ENCODE peak calls at places on chromosomes 3 and 15, in seven cellular contexts. A is AG09309, N is left lung, F is A549, B is colonic mucosa, V is lower lobe of right lung, D is mesendoderm. Z is an unnamed sample.

GRCh38 chr3:55629432-55629831 is 142.3 kb upstream of the WNT5A start:
- DNase-seq in A (no peak), N (no peak), F (no peak), B (peak; percentile 92), V (peak; percentile 62), D (no peak), Z (no peak)

GRCh38 chr15:87672309-87672897 is 584.1 kb downstream of the NTRK3 start:
- DNase-seq in A (no peak), N (no peak), D (peak; percentile 51), V (no peak), F (peak; percentile 28), B (no peak), Z (no peak)

GRCh38 chr15:52008326-52008697 is 10.7 kb upstream of the MAPK6 start:
- DNase-seq in V (no peak), F (no peak), A (no peak), N (no peak), B (no peak), D (no peak), Z (no peak)

GRCh38 chr3:36741285-36741684 is 23.1 kb downstream of the DCLK3 start:
- DNase-seq in B (no peak), N (no peak), V (no peak), D (peak; percentile 56), F (no peak), A (no peak), Z (no peak)

GRCh38 chr3:197340521-197340871 is 42.1 kb upstream of the DLG1 start:
- DNase-seq in V (no peak), F (no peak), D (peak; percentile 38), N (no peak), B (no peak), A (no peak), Z (no peak)

GRCh38 chr3:111751961-111752360 is 107.1 kb upstream of the PHLDB2 start:
- DNase-seq in A (peak; percentile 71), N (no peak), D (peak; percentile 65), B (no peak), F (no peak), V (no peak), Z (no peak)

GRCh38 chr3:179432021-179432420 is 19.2 kb downstream of the GNB4 start:
- DNase-seq in A (no peak), B (no peak), V (no peak), F (no peak), N (no peak), D (no peak), Z (no peak)

GRCh38 chr3:116912116-116912515 is 202.5 kb downstream of the TUSC7 start:
- DNase-seq in D (no peak), B (no peak), A (no peak), V (no peak), N (no peak), F (no peak), Z (no peak)

GRCh38 chr3:39082652-39083313 is 24.6 kb downstream of the GORASP1 start:
- DNase-seq in A (no peak), V (no peak), F (no peak), N (no peak), B (no peak), D (no peak), Z (no peak)

GRCh38 chr3:7447197-7447769 is 586.4 kb downstream of the GRM7 start:
- DNase-seq in N (no peak), D (no peak), B (no peak), V (no peak), F (no peak), A (no peak), Z (peak; percentile 18)

GRCh38 chr15:86743283-86743903 is 663.7 kb downstream of the AGBL1 start:
- DNase-seq in B (peak; percentile 65), D (peak; percentile 84), A (no peak), F (peak; percentile 10), V (no peak), N (no peak), Z (no peak)

GRCh38 chr15:40379374-40379773 is 3.1 kb upstream of the KNSTRN start:
- DNase-seq in F (no peak), N (no peak), D (no peak), A (no peak), B (no peak), V (no peak), Z (no peak)

GRCh38 chr15:73367624-73368300 is 996 bp downstream of the HCN4 start:
- DNase-seq in N (no peak), D (no peak), B (no peak), V (no peak), F (peak; percentile 33), A (no peak), Z (no peak)

GRCh38 chr3:15405448-15406050 is 21.8 kb downstream of the METTL6 start:
- DNase-seq in N (no peak), V (no peak), D (peak; percentile 57), A (peak; percentile 27), F (peak; percentile 71), B (no peak), Z (peak; percentile 50)

GRCh38 chr3:61808526-61808925 is 247.2 kb downstream of the PTPRG start:
- DNase-seq in D (no peak), F (no peak), B (peak; percentile 58), V (no peak), A (no peak), N (no peak), Z (no peak)

GRCh38 chr3:67015702-67016500 is 17.8 kb downstream of the KBTBD8 start:
- DNase-seq in N (no peak), V (no peak), A (no peak), D (peak; percentile 94), B (no peak), F (no peak), Z (no peak)

GRCh38 chr3:139355502-139355901 is 11.7 kb downstream of the MRPS22 start:
- DNase-seq in D (no peak), B (no peak), V (no peak), F (no peak), A (peak; percentile 39), N (no peak), Z (no peak)

DNA sequence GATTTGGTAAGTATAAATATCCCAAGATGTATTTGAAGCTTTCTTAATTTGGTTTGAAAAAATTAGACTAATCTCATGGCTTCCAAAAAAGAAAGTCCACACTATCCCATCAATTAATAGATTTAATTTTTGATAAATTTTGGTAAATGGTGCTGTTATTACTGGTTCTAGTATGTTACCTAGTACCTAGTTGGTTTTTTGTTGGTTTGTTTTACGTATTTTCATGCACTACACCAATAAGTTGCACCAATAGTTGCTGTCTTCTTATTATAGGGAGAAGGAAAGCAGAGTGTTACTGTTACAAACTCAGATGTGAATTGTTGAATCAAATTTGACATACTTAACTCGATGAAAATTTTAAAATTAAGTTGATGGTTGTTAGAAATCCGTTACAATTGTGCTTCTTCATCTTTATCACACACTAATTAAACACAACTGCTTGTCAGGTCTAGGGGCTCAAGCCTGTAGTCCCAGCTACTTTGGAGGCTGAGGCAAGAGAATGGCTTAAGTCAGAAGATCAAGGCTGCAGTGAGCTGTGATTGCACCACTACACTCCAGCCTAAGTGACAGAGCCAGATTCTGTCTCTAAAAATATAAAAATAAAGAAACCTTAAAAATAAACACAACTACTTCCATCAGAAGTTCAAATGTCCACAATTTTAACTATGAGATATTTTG is 23.1 kb upstream of the MBNL1 start:
- DNase-seq in N (no peak), F (no peak), D (no peak), B (no peak), V (no peak), A (no peak), Z (no peak)
- H3K4me3 ChIP-seq in N (peak overlapping the region; percentile 23), F (no peak overlapping the region), D (no peak overlapping the region), B (peak overlapping the region; percentile 4), V (peak overlapping the region; percentile 30), A (no peak overlapping the region), Z (peak overlapping the region; percentile 49)

DNA sequence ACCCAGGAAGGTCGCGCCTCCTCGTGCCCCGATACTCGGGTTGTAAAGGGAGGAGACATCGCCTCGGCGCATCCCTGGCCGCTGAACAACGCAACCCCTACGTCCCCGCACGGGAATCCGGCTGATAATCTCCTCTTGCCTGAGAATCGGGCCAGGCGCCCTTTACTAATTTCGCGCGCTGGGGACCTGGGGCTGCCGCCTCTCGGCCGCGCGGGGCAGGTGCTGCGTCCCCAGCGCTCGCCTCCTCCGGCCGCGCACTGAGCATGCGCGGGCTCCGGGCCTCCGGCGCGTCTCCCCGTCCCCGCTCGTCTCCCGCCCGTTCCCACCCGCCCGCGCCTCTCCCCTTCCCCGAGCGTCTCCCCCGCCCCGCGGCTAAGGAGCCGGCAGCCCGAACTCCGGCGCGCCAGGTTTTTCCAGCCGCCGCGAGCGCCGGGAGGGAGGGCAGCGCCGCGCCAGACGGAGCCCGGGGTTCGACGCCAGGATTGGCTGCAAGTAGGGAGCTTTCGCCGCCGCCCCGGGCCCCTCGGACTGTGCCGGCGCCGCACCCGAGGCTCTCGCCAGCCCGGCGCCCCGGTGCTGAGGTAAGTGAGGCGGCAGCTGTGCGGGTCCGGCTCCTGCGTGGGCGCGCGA is at the start of gene CNTN4:
- DNase-seq in V (peak; percentile 82), B (peak; percentile 81), A (no peak), N (peak; percentile 88), D (peak; percentile 93), F (peak; percentile 38), Z (no peak)
- H3K4me3 ChIP-seq in V (peak within 1 kb of the TSS; percentile 58), B (peak within 1 kb of the TSS; percentile 57), A (no peak within 1 kb of the TSS), N (peak within 1 kb of the TSS; percentile 45), D (peak within 1 kb of the TSS; percentile 39), F (peak within 1 kb of the TSS; percentile 42), Z (no peak within 1 kb of the TSS)

DNA sequence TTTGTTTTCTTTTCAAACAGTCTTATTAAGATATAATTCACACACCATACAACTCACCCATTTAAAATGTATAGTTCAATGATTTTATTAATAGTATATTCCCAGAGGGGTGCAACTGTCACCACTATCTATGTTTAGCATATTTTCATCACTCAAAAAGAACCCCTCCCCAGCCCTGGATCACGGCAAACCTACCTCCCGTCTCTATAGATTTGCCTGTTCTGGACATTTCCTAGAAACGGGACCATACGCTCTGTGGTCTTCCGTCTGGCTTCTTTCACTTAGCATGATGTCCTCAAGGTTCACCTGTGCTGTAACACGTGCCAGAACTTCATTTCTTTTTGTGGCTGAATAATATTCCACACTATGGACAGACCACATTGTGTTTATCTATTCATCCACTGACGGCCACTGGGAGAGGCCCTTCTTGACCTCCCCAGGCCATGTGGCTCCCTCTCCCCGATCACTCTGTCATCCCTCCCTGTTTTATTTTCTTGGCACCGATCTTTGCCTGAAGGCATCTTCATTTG is 56.4 kb downstream of the IQSEC1 start:
- DNase-seq in N (no peak), V (no peak), B (no peak), D (no peak), A (no peak), F (no peak), Z (no peak)
- H3K4me3 ChIP-seq in N (no peak overlapping the region), V (peak overlapping the region; percentile 43), B (no peak overlapping the region), D (no peak overlapping the region), A (no peak overlapping the region), F (no peak overlapping the region), Z (peak overlapping the region; percentile 54)

DNA sequence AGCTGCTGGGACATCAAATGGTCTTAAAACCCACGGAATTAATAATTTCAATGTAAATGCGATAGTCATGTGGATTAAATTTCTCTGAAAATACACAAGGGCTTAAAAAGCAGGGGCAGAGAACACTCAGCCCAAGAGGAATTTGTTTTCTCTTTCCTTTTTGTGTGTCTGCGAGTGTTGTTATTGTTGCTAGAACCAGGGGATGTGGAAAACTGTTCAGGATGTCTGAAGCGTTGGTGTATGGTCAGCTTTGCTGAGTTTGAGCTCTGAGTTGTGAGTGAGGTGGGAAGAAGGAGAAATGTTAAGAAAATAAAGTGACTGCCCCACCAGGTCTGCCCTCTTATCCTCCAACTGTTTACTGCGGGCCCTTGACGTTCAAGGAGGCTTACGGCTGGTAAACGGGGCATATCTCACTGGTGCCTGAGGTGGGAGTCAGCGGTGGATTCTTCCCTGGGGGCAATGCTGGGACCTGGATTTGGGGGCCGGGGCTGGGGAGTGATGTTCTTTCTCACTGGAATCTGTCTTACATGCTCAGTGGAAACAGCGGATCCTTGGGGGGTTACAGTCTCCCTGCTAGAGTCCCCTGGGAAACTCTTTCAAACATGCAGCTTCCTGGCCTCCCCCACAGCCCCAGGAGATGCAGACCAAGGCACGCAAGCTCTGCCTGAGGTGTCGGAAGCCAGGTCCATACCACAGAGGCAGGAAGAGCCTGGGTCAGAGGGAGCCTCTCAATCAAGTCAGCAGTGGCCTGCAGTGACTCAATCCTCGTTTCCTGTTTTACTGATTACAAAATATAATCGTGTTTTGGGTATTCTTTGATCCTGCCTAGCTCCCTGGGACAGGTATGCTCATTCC is 41.8 kb downstream of the ITGA11 start:
- DNase-seq in V (no peak), D (peak; percentile 71), A (no peak), F (no peak), N (no peak), B (no peak), Z (peak; percentile 24)
- H3K4me3 ChIP-seq in V (no peak overlapping the region), D (no peak overlapping the region), A (no peak overlapping the region), F (no peak overlapping the region), N (no peak overlapping the region), B (no peak overlapping the region), Z (no peak overlapping the region)